ENCODE peak calls at places on chromosome 4, in ten cellular contexts. A is hippocampal formation, T is caudate nucleus, N is occipital lobe, O is M059J, K is HTR-8/SVneo, D is tibial artery, Q is bronchial epithelial cell, G is dorsolateral prefrontal cortex, X is ascending aorta. L is an unnamed sample.

GRCh38 chr4:138843611-138844010 is 172.0 kb upstream of the NOCT start:
- DNase-seq in A (no peak), T (no peak), N (no peak), O (no peak), K (no peak), D (no peak), Q (peak), G (no peak), X (no peak), L (no peak)

GRCh38 chr4:40325406-40326019 is 9.6 kb upstream of the CHRNA9 start:
- DNase-seq in A (no peak), T (no peak), N (no peak), O (peak), K (peak), D (no peak), Q (peak), G (no peak), X (no peak), L (no peak)

GRCh38 chr4:24659241-24659961 is 75.0 kb upstream of the DHX15 start:
- DNase-seq in A (peak), T (no peak), N (no peak), O (no peak), K (no peak), D (no peak), Q (peak), G (no peak), X (no peak), L (no peak)

GRCh38 chr4:98609946-98610345 is 48.5 kb downstream of the TSPAN5 start:
- DNase-seq in A (no peak), T (no peak), N (no peak), O (no peak), K (no peak), D (no peak), Q (no peak), G (no peak), X (no peak), L (no peak)

GRCh38 chr4:76023381-76023780 is at the start of gene CXCL10:
- DNase-seq in A (no peak), T (no peak), N (no peak), O (peak), K (no peak), D (no peak), Q (peak), G (no peak), X (no peak), L (no peak)

GRCh38 chr4:172826346-172826745 is 342.3 kb upstream of the GALNT7 start:
- DNase-seq in A (no peak), T (no peak), N (no peak), O (no peak), K (peak), D (no peak), Q (no peak), G (no peak), X (no peak), L (no peak)

GRCh38 chr4:141427726-141428296 is 207.1 kb downstream of the ZNF330 start:
- DNase-seq in A (no peak), T (no peak), N (no peak), O (peak), K (no peak), D (no peak), Q (peak), G (no peak), X (no peak), L (no peak)

GRCh38 chr4:183797445-183798248 is 107.5 kb upstream of the STOX2 start:
- DNase-seq in A (no peak), T (no peak), N (no peak), O (no peak), K (peak), D (no peak), Q (peak), G (no peak), X (no peak), L (no peak)

GRCh38 chr4:184310881-184311709 is 93.4 kb upstream of the ENPP6 start:
- DNase-seq in A (peak), T (no peak), N (no peak), O (no peak), K (no peak), D (no peak), Q (no peak), G (no peak), X (no peak), L (no peak)

GRCh38 chr4:109352941-109353340 is 50.5 kb upstream of the COL25A1 start:
- DNase-seq in A (no peak), T (no peak), N (no peak), O (no peak), K (no peak), D (no peak), Q (no peak), G (no peak), X (no peak), L (no peak)

GRCh38 chr4:98748609-98749008 is 90.2 kb upstream of the TSPAN5 start:
- DNase-seq in A (no peak), T (no peak), N (no peak), O (no peak), K (no peak), D (no peak), Q (no peak), G (no peak), X (no peak), L (no peak)

GRCh38 chr4:141636771-141637460 is 533 bp downstream of the IL15 start:
- DNase-seq in A (peak), T (no peak), N (no peak), O (peak), K (peak), D (peak), Q (peak), G (no peak), X (no peak), L (no peak)

GRCh38 chr4:20276848-20277247 is 25.1 kb downstream of the SLIT2 start:
- DNase-seq in A (no peak), T (no peak), N (no peak), O (no peak), K (no peak), D (no peak), Q (no peak), G (no peak), X (no peak), L (no peak)

GRCh38 chr4:109462802-109463201 is 29.2 kb downstream of the SEC24B start:
- DNase-seq in A (no peak), T (no peak), N (no peak), O (peak), K (no peak), D (no peak), Q (peak), G (no peak), X (no peak), L (no peak)

GRCh38 chr4:18192901-18193300 is 171.3 kb upstream of the LCORL start:
- DNase-seq in A (no peak), T (no peak), N (no peak), O (no peak), K (no peak), D (no peak), Q (no peak), G (no peak), X (no peak), L (no peak)

GRCh38 chr4:7981738-7982394 is 42.2 kb upstream of the AFAP1 start:
- DNase-seq in A (no peak), T (no peak), N (no peak), O (no peak), K (no peak), D (no peak), Q (no peak), G (no peak), X (no peak), L (no peak)

GRCh38 chr4:48909697-48910096 is 3.1 kb upstream of the OCIAD2 start:
- DNase-seq in A (no peak), T (no peak), N (peak), O (peak), K (peak), D (no peak), Q (peak), G (peak), X (peak), L (no peak)

GRCh38 chr4:6367313-6367945 is 97.8 kb downstream of the WFS1 start:
- DNase-seq in A (no peak), T (no peak), N (no peak), O (no peak), K (no peak), D (no peak), Q (no peak), G (no peak), X (no peak), L (no peak)

GRCh38 chr4:165343353-165344191 is 16.1 kb downstream of the MSMO1 start:
- DNase-seq in A (no peak), T (no peak), N (no peak), O (peak), K (no peak), D (no peak), Q (peak), G (no peak), X (no peak), L (no peak)

GRCh38 chr4:128718793-128719192 is 90.7 kb upstream of the JADE1 start:
- DNase-seq in A (no peak), T (no peak), N (no peak), O (peak), K (no peak), D (no peak), Q (no peak), G (no peak), X (no peak), L (no peak)

GRCh38 chr4:177005801-177006230 is 213.1 kb upstream of the VEGFC start:
- DNase-seq in A (no peak), T (no peak), N (no peak), O (peak), K (no peak), D (no peak), Q (peak), G (no peak), X (no peak), L (no peak)

GRCh38 chr4:52655505-52655904 is 3.6 kb downstream of the USP46 start:
- DNase-seq in A (no peak), T (no peak), N (no peak), O (no peak), K (no peak), D (no peak), Q (peak), G (no peak), X (no peak), L (no peak)

GRCh38 chr4:19675172-19675811 is 576.4 kb upstream of the SLIT2 start:
- DNase-seq in A (no peak), T (no peak), N (no peak), O (peak), K (no peak), D (no peak), Q (no peak), G (no peak), X (no peak), L (no peak)

GRCh38 chr4:6991771-6992557 is 51.2 kb upstream of the TADA2B start:
- DNase-seq in A (no peak), T (no peak), N (peak), O (peak), K (no peak), D (peak), Q (peak), G (no peak), X (no peak), L (peak)

GRCh38 chr4:165299399-165300060 is 27.9 kb upstream of the MSMO1 start:
- DNase-seq in A (no peak), T (no peak), N (no peak), O (no peak), K (no peak), D (no peak), Q (no peak), G (no peak), X (no peak), L (no peak)

GRCh38 chr4:10013722-10014121 is 7.6 kb downstream of the SLC2A9 start:
- DNase-seq in A (peak), T (no peak), N (no peak), O (peak), K (no peak), D (no peak), Q (peak), G (no peak), X (no peak), L (no peak)

GRCh38 chr4:3388461-3389185 is 53.1 kb upstream of the HGFAC start:
- DNase-seq in A (no peak), T (no peak), N (no peak), O (peak), K (peak), D (peak), Q (peak), G (no peak), X (no peak), L (no peak)

GRCh38 chr4:133402616-133403015 is 253.5 kb downstream of the PCDH10 start:
- DNase-seq in A (no peak), T (no peak), N (no peak), O (peak), K (peak), D (no peak), Q (peak), G (no peak), X (no peak), L (no peak)

GRCh38 chr4:55038176-55038890 is 87.1 kb downstream of the KDR start:
- DNase-seq in A (no peak), T (no peak), N (no peak), O (peak), K (no peak), D (peak), Q (peak), G (no peak), X (no peak), L (no peak)

GRCh38 chr4:38241541-38241940 is 281.3 kb downstream of the PTTG2 start:
- DNase-seq in A (no peak), T (no peak), N (no peak), O (peak), K (no peak), D (no peak), Q (peak), G (no peak), X (no peak), L (no peak)

GRCh38 chr4:1890979-1891378 is 19.8 kb downstream of the NSD2 start:
- DNase-seq in A (no peak), T (no peak), N (no peak), O (no peak), K (no peak), D (no peak), Q (no peak), G (no peak), X (no peak), L (no peak)